ENCODE peak calls at places on chromosomes 11 and 22, in nine cellular contexts. One of them, this sample, is unnamed.

GRCh38 chr11:71423181-71423790 is 24.9 kb downstream of the DHCR7 start:
- DNase-seq in hepatocyte: no peak
- DNase-seq in HCT116: no peak
- DNase-seq in SK-N-SH: no peak
- DNase-seq in PC-3: peak
- DNase-seq in GM23248: no peak
- DNase-seq in neural progenitor cell: no peak
- DNase-seq in GM23338: no peak
- DNase-seq in OCI-LY7: peak
- DNase-seq in this sample: peak

GRCh38 chr22:22378446-22379415 is 129.8 kb downstream of the ZNF280B start:
- DNase-seq in hepatocyte: no peak
- DNase-seq in neural progenitor cell: no peak
- DNase-seq in GM23248: no peak
- DNase-seq in PC-3: no peak
- DNase-seq in GM23338: no peak
- DNase-seq in SK-N-SH: no peak
- DNase-seq in OCI-LY7: no peak
- DNase-seq in HCT116: no peak
- DNase-seq in this sample: no peak

GRCh38 chr22:23356094-23356493 is 175.8 kb downstream of the BCR start:
- DNase-seq in hepatocyte: no peak
- DNase-seq in GM23248: no peak
- DNase-seq in OCI-LY7: no peak
- DNase-seq in SK-N-SH: no peak
- DNase-seq in HCT116: no peak
- DNase-seq in neural progenitor cell: no peak
- DNase-seq in GM23338: no peak
- DNase-seq in PC-3: no peak
- DNase-seq in this sample: no peak

GRCh38 chr11:125923012-125923579 is 18.8 kb downstream of the DDX25 start:
- DNase-seq in GM23248: peak
- DNase-seq in OCI-LY7: peak
- DNase-seq in PC-3: peak
- DNase-seq in GM23338: peak
- DNase-seq in hepatocyte: peak
- DNase-seq in HCT116: peak
- DNase-seq in SK-N-SH: peak
- DNase-seq in neural progenitor cell: peak
- DNase-seq in this sample: peak

GRCh38 chr11:78660451-78660850 is 85.8 kb upstream of the NARS2 start:
- DNase-seq in GM23248: peak
- DNase-seq in hepatocyte: no peak
- DNase-seq in GM23338: no peak
- DNase-seq in SK-N-SH: no peak
- DNase-seq in neural progenitor cell: no peak
- DNase-seq in PC-3: no peak
- DNase-seq in HCT116: no peak
- DNase-seq in OCI-LY7: no peak
- DNase-seq in this sample: no peak

GRCh38 chr11:110160016-110160415 is 66.8 kb downstream of the ZC3H12C start:
- DNase-seq in GM23338: no peak
- DNase-seq in HCT116: no peak
- DNase-seq in hepatocyte: no peak
- DNase-seq in SK-N-SH: no peak
- DNase-seq in OCI-LY7: no peak
- DNase-seq in GM23248: peak
- DNase-seq in PC-3: peak
- DNase-seq in neural progenitor cell: no peak
- DNase-seq in this sample: no peak

GRCh38 chr11:114026355-114026754 is 33.2 kb upstream of the ZBTB16 start:
- DNase-seq in HCT116: no peak
- DNase-seq in hepatocyte: peak
- DNase-seq in GM23338: peak
- DNase-seq in SK-N-SH: no peak
- DNase-seq in neural progenitor cell: peak
- DNase-seq in GM23248: peak
- DNase-seq in OCI-LY7: peak
- DNase-seq in PC-3: peak
- DNase-seq in this sample: peak

GRCh38 chr11:64864473-64865285 is 13.7 kb downstream of the EHD1 start:
- DNase-seq in GM23248: peak
- DNase-seq in hepatocyte: peak
- DNase-seq in OCI-LY7: peak
- DNase-seq in HCT116: no peak
- DNase-seq in neural progenitor cell: peak
- DNase-seq in PC-3: no peak
- DNase-seq in SK-N-SH: no peak
- DNase-seq in GM23338: no peak
- DNase-seq in this sample: no peak

GRCh38 chr11:69416123-69416475 is 65.4 kb upstream of the LINC01488 start:
- DNase-seq in hepatocyte: no peak
- DNase-seq in neural progenitor cell: no peak
- DNase-seq in SK-N-SH: no peak
- DNase-seq in GM23248: no peak
- DNase-seq in PC-3: no peak
- DNase-seq in OCI-LY7: no peak
- DNase-seq in GM23338: no peak
- DNase-seq in HCT116: no peak
- DNase-seq in this sample: no peak

GRCh38 chr11:2885017-2885675 is 429 bp downstream of the CDKN1C start:
- DNase-seq in hepatocyte: peak
- DNase-seq in neural progenitor cell: peak
- DNase-seq in SK-N-SH: peak
- DNase-seq in PC-3: peak
- DNase-seq in HCT116: no peak
- DNase-seq in OCI-LY7: no peak
- DNase-seq in GM23338: peak
- DNase-seq in GM23248: peak
- DNase-seq in this sample: peak

GRCh38 chr22:30238136-30238535 is 8.4 kb downstream of the LIF start:
- DNase-seq in GM23338: no peak
- DNase-seq in neural progenitor cell: no peak
- DNase-seq in hepatocyte: no peak
- DNase-seq in OCI-LY7: no peak
- DNase-seq in SK-N-SH: no peak
- DNase-seq in HCT116: no peak
- DNase-seq in GM23248: no peak
- DNase-seq in PC-3: no peak
- DNase-seq in this sample: no peak

GRCh38 chr22:30240541-30241417 is 5.8 kb downstream of the LIF start:
- DNase-seq in neural progenitor cell: no peak
- DNase-seq in SK-N-SH: no peak
- DNase-seq in PC-3: no peak
- DNase-seq in HCT116: no peak
- DNase-seq in GM23248: no peak
- DNase-seq in hepatocyte: no peak
- DNase-seq in OCI-LY7: peak
- DNase-seq in GM23338: no peak
- DNase-seq in this sample: no peak

GRCh38 chr22:30236875-30237274 is 9.7 kb downstream of the LIF start:
- DNase-seq in neural progenitor cell: no peak
- DNase-seq in hepatocyte: no peak
- DNase-seq in OCI-LY7: no peak
- DNase-seq in GM23338: no peak
- DNase-seq in SK-N-SH: no peak
- DNase-seq in PC-3: no peak
- DNase-seq in GM23248: no peak
- DNase-seq in HCT116: no peak
- DNase-seq in this sample: no peak

GRCh38 chr22:30239421-30240405 is 6.8 kb downstream of the LIF start:
- DNase-seq in GM23338: no peak
- DNase-seq in PC-3: no peak
- DNase-seq in GM23248: no peak
- DNase-seq in hepatocyte: no peak
- DNase-seq in OCI-LY7: no peak
- DNase-seq in SK-N-SH: no peak
- DNase-seq in neural progenitor cell: no peak
- DNase-seq in HCT116: no peak
- DNase-seq in this sample: no peak

DNA sequence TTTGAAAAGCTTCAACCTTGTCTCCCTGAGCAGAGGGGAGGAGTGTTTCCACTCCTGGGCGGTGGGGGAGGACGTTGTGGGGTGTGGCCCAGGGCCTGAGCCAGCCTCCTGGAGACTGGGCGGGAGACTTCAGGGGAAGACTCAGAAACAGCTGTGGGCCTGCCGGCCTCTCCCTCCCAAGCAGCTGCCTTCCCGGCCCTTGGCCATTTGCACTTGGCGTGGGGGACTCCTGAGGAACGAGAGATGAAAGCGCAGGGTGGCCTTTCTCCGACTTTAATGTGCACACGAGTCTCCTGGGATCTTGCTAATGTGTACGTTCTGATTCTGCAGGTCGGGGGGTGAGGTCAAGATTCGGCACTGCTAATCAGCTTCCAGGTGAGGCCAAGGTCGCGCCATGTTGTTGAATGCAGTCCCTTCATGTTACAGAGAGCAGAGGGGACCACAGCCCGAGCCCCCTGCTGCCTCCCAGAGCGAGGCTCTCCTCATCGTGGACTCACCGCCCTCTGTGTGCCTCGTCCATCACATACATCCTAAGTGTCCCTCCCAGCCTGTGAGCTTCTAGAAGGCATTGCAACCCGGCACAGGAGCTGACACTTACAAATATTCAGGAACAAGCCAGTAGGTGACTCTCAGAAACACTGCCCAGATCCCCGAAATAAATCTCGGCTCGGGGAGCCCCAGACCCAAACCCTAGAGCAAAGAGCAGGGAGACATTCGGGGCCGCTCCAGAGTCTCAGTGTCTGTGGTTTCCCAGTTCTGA is 7.7 kb downstream of the LIF start:
- DNase-seq in GM23248: peak
- DNase-seq in OCI-LY7: no peak
- DNase-seq in PC-3: peak
- DNase-seq in SK-N-SH: no peak
- DNase-seq in hepatocyte: peak
- DNase-seq in GM23338: peak
- DNase-seq in neural progenitor cell: no peak
- DNase-seq in HCT116: no peak
- DNase-seq in this sample: no peak
- TF ChIP-seq EZH2phosphoT487 in GM23248: no peak
- TF ChIP-seq EZH2phosphoT487 in OCI-LY7: no peak
- TF ChIP-seq EZH2phosphoT487 in PC-3: no peak
- TF ChIP-seq EZH2phosphoT487 in SK-N-SH: no peak
- TF ChIP-seq EZH2phosphoT487 in hepatocyte: no peak
- TF ChIP-seq EZH2phosphoT487 in GM23338: no peak
- TF ChIP-seq EZH2phosphoT487 in neural progenitor cell: no peak
- TF ChIP-seq EZH2phosphoT487 in HCT116: no peak
- TF ChIP-seq EZH2phosphoT487 in this sample: no peak

DNA sequence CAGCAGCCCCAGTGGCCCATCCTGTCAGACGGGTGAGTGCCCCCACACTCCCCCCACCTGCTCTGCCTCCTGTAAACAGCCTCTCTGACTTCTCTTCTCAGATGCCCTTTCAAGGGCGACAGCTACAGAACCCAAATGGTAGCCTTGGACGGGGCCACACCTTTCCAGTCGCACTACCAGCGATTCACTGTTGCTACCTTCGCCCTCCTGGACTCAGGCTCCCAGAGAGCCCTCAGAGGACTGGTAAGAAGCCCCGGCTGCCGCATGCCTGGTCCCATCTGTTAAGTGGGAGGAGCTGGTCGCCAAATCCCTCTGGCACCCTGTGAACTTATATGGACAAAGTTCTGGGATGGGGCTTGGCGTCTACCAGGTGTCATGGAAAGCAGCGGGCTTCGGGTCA is 6.2 kb downstream of the ZP1 start:
- DNase-seq in hepatocyte: no peak
- DNase-seq in GM23248: no peak
- DNase-seq in neural progenitor cell: no peak
- DNase-seq in HCT116: no peak
- DNase-seq in OCI-LY7: no peak
- DNase-seq in SK-N-SH: no peak
- DNase-seq in GM23338: no peak
- DNase-seq in PC-3: no peak
- DNase-seq in this sample: no peak
- TF ChIP-seq EZH2phosphoT487 in hepatocyte: no peak
- TF ChIP-seq EZH2phosphoT487 in GM23248: no peak
- TF ChIP-seq EZH2phosphoT487 in neural progenitor cell: no peak
- TF ChIP-seq EZH2phosphoT487 in HCT116: no peak
- TF ChIP-seq EZH2phosphoT487 in OCI-LY7: no peak
- TF ChIP-seq EZH2phosphoT487 in SK-N-SH: no peak
- TF ChIP-seq EZH2phosphoT487 in GM23338: no peak
- TF ChIP-seq EZH2phosphoT487 in PC-3: no peak
- TF ChIP-seq EZH2phosphoT487 in this sample: no peak

DNA sequence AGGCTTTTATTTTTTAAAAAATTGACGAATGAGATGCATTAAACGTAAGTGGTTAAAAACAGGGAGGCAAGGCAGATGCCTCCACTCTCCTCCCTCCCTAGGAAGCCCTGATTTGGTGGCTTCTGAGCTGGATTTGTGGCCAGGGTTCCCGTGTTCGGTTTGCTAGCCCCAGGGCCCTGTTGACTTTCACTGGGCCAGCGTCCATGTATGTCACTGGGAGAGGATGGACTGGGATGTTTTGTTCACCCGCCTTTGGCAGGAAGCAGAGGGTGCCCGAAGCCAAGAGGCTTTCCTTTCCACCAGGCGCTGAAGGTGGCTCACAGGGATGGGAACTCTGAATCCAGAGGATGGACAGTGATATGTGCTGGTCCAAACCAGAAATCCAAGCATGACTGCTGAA is 146.6 kb downstream of the CSNK2A3 start:
- DNase-seq in GM23248: no peak
- DNase-seq in GM23338: no peak
- DNase-seq in HCT116: no peak
- DNase-seq in OCI-LY7: no peak
- DNase-seq in SK-N-SH: no peak
- DNase-seq in hepatocyte: no peak
- DNase-seq in PC-3: no peak
- DNase-seq in neural progenitor cell: no peak
- DNase-seq in this sample: no peak
- TF ChIP-seq EZH2phosphoT487 in GM23248: no peak
- TF ChIP-seq EZH2phosphoT487 in GM23338: no peak
- TF ChIP-seq EZH2phosphoT487 in HCT116: no peak
- TF ChIP-seq EZH2phosphoT487 in OCI-LY7: no peak
- TF ChIP-seq EZH2phosphoT487 in SK-N-SH: no peak
- TF ChIP-seq EZH2phosphoT487 in hepatocyte: no peak
- TF ChIP-seq EZH2phosphoT487 in PC-3: no peak
- TF ChIP-seq EZH2phosphoT487 in neural progenitor cell: no peak
- TF ChIP-seq EZH2phosphoT487 in this sample: no peak

DNA sequence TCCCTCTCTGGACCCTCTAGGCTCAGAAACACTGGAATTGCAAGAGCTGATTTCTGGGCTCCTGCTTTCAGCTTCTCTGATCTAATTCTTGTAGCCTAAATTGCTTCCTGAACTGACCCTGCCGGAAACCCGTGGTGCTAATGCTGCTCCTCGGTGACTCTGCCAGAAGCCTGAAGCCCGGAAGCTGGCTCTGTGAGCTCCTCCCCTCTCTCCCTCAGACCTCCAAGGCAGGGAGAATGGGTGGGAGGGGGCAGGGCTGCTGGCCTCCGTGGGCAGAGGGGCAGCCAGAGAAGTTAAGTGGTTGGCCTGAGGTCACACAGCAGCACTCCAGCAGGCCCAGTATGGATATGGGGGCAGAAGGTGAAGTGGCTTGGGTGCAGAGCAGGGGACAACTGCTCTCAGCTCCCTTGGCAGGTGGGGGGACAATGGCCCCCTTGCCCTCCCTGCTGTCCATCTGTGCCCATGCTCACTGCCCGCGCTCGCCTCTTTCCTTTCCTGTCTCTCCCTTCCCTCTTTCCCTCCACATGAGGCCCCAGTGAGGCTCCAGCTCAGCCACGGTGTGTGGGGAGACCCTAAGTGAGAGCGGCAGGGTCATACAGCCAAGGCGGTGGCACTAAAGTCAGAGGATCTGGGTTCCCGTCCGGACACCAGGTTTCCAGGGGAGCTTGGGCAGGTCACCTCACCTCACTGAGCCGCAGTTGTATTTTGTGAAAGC is 16.2 kb downstream of the CAPN5 start:
- DNase-seq in hepatocyte: no peak
- DNase-seq in HCT116: no peak
- DNase-seq in neural progenitor cell: no peak
- DNase-seq in GM23248: peak
- DNase-seq in GM23338: no peak
- DNase-seq in SK-N-SH: peak
- DNase-seq in OCI-LY7: no peak
- DNase-seq in PC-3: no peak
- DNase-seq in this sample: no peak
- TF ChIP-seq EZH2phosphoT487 in hepatocyte: no peak
- TF ChIP-seq EZH2phosphoT487 in HCT116: no peak
- TF ChIP-seq EZH2phosphoT487 in neural progenitor cell: no peak
- TF ChIP-seq EZH2phosphoT487 in GM23248: no peak
- TF ChIP-seq EZH2phosphoT487 in GM23338: no peak
- TF ChIP-seq EZH2phosphoT487 in SK-N-SH: no peak
- TF ChIP-seq EZH2phosphoT487 in OCI-LY7: no peak
- TF ChIP-seq EZH2phosphoT487 in PC-3: no peak
- TF ChIP-seq EZH2phosphoT487 in this sample: no peak

This sample was measured in MM.1S.